ENCODE peak calls at places on chromosome 18, in nine cellular contexts. One of them, this sample, is unnamed.

GRCh38 chr18:40708726-40709125 is 1246.3 kb upstream of the PIK3C3 start:
- DNase-seq in stimulated activated CD8-positive, alpha-beta memory T cell treated with anti-CD3 and anti-CD28 coated beads, Interleukin-7, amount 100 ng/mL, for 1 hour: no peak
- DNase-seq in activated CD4-positive, alpha-beta T cell treated with anti-CD3 and anti-CD28 coated beads, Interleukin-2, amount 50 U/mL, for 4 hours: no peak
- DNase-seq in IMR-90: no peak
- DNase-seq in cerebellum: no peak
- DNase-seq in cortex of kidney: no peak
- DNase-seq in NCI-H1694 treated with DMSO at 0.1 percent for 48 hours: no peak
- DNase-seq in epithelial cell of esophagus: peak
- DNase-seq in fibroblast of the conjunctiva: no peak
- DNase-seq in this sample: no peak

GRCh38 chr18:2627821-2628276 is 27.7 kb upstream of the SMCHD1 start:
- DNase-seq in IMR-90: peak
- DNase-seq in cortex of kidney: no peak
- DNase-seq in activated CD4-positive, alpha-beta T cell treated with anti-CD3 and anti-CD28 coated beads, Interleukin-2, amount 50 U/mL, for 4 hours: no peak
- DNase-seq in epithelial cell of esophagus: peak
- DNase-seq in NCI-H1694 treated with DMSO at 0.1 percent for 48 hours: no peak
- DNase-seq in stimulated activated CD8-positive, alpha-beta memory T cell treated with anti-CD3 and anti-CD28 coated beads, Interleukin-7, amount 100 ng/mL, for 1 hour: no peak
- DNase-seq in cerebellum: no peak
- DNase-seq in fibroblast of the conjunctiva: no peak
- DNase-seq in this sample: no peak

GRCh38 chr18:63879684-63880083 is 7.8 kb upstream of the SERPINB2 start:
- DNase-seq in cerebellum: no peak
- DNase-seq in IMR-90: peak
- DNase-seq in cortex of kidney: no peak
- DNase-seq in fibroblast of the conjunctiva: no peak
- DNase-seq in stimulated activated CD8-positive, alpha-beta memory T cell treated with anti-CD3 and anti-CD28 coated beads, Interleukin-7, amount 100 ng/mL, for 1 hour: no peak
- DNase-seq in activated CD4-positive, alpha-beta T cell treated with anti-CD3 and anti-CD28 coated beads, Interleukin-2, amount 50 U/mL, for 4 hours: no peak
- DNase-seq in epithelial cell of esophagus: peak
- DNase-seq in NCI-H1694 treated with DMSO at 0.1 percent for 48 hours: no peak
- DNase-seq in this sample: no peak

GRCh38 chr18:80200171-80200931 is 47.0 kb downstream of the PARD6G start:
- DNase-seq in activated CD4-positive, alpha-beta T cell treated with anti-CD3 and anti-CD28 coated beads, Interleukin-2, amount 50 U/mL, for 4 hours: no peak
- DNase-seq in cortex of kidney: no peak
- DNase-seq in stimulated activated CD8-positive, alpha-beta memory T cell treated with anti-CD3 and anti-CD28 coated beads, Interleukin-7, amount 100 ng/mL, for 1 hour: no peak
- DNase-seq in fibroblast of the conjunctiva: no peak
- DNase-seq in epithelial cell of esophagus: no peak
- DNase-seq in cerebellum: peak
- DNase-seq in IMR-90: peak
- DNase-seq in NCI-H1694 treated with DMSO at 0.1 percent for 48 hours: peak
- DNase-seq in this sample: no peak

GRCh38 chr18:75003764-75004690 is 204.9 kb downstream of the PTGR3 start:
- DNase-seq in activated CD4-positive, alpha-beta T cell treated with anti-CD3 and anti-CD28 coated beads, Interleukin-2, amount 50 U/mL, for 4 hours: no peak
- DNase-seq in epithelial cell of esophagus: no peak
- DNase-seq in fibroblast of the conjunctiva: no peak
- DNase-seq in stimulated activated CD8-positive, alpha-beta memory T cell treated with anti-CD3 and anti-CD28 coated beads, Interleukin-7, amount 100 ng/mL, for 1 hour: no peak
- DNase-seq in NCI-H1694 treated with DMSO at 0.1 percent for 48 hours: no peak
- DNase-seq in cortex of kidney: no peak
- DNase-seq in IMR-90: no peak
- DNase-seq in cerebellum: no peak
- DNase-seq in this sample: no peak

GRCh38 chr18:73279499-73279898 is 411.7 kb upstream of the NETO1 start:
- DNase-seq in NCI-H1694 treated with DMSO at 0.1 percent for 48 hours: no peak
- DNase-seq in cortex of kidney: no peak
- DNase-seq in stimulated activated CD8-positive, alpha-beta memory T cell treated with anti-CD3 and anti-CD28 coated beads, Interleukin-7, amount 100 ng/mL, for 1 hour: no peak
- DNase-seq in cerebellum: peak
- DNase-seq in IMR-90: no peak
- DNase-seq in epithelial cell of esophagus: no peak
- DNase-seq in fibroblast of the conjunctiva: no peak
- DNase-seq in activated CD4-positive, alpha-beta T cell treated with anti-CD3 and anti-CD28 coated beads, Interleukin-2, amount 50 U/mL, for 4 hours: no peak
- DNase-seq in this sample: no peak

GRCh38 chr18:10320848-10321247 is 133.6 kb upstream of the APCDD1 start:
- DNase-seq in fibroblast of the conjunctiva: no peak
- DNase-seq in activated CD4-positive, alpha-beta T cell treated with anti-CD3 and anti-CD28 coated beads, Interleukin-2, amount 50 U/mL, for 4 hours: no peak
- DNase-seq in epithelial cell of esophagus: no peak
- DNase-seq in cortex of kidney: no peak
- DNase-seq in NCI-H1694 treated with DMSO at 0.1 percent for 48 hours: no peak
- DNase-seq in cerebellum: no peak
- DNase-seq in IMR-90: peak
- DNase-seq in stimulated activated CD8-positive, alpha-beta memory T cell treated with anti-CD3 and anti-CD28 coated beads, Interleukin-7, amount 100 ng/mL, for 1 hour: no peak
- DNase-seq in this sample: no peak

GRCh38 chr18:7616661-7617060 is 49.5 kb downstream of the PTPRM start:
- DNase-seq in stimulated activated CD8-positive, alpha-beta memory T cell treated with anti-CD3 and anti-CD28 coated beads, Interleukin-7, amount 100 ng/mL, for 1 hour: no peak
- DNase-seq in epithelial cell of esophagus: peak
- DNase-seq in activated CD4-positive, alpha-beta T cell treated with anti-CD3 and anti-CD28 coated beads, Interleukin-2, amount 50 U/mL, for 4 hours: no peak
- DNase-seq in IMR-90: no peak
- DNase-seq in fibroblast of the conjunctiva: no peak
- DNase-seq in cortex of kidney: no peak
- DNase-seq in cerebellum: no peak
- DNase-seq in NCI-H1694 treated with DMSO at 0.1 percent for 48 hours: no peak
- DNase-seq in this sample: no peak

GRCh38 chr18:68797901-68798300 is at the start of gene CCDC102B:
- DNase-seq in cerebellum: no peak
- DNase-seq in activated CD4-positive, alpha-beta T cell treated with anti-CD3 and anti-CD28 coated beads, Interleukin-2, amount 50 U/mL, for 4 hours: no peak
- DNase-seq in cortex of kidney: no peak
- DNase-seq in fibroblast of the conjunctiva: peak
- DNase-seq in NCI-H1694 treated with DMSO at 0.1 percent for 48 hours: no peak
- DNase-seq in stimulated activated CD8-positive, alpha-beta memory T cell treated with anti-CD3 and anti-CD28 coated beads, Interleukin-7, amount 100 ng/mL, for 1 hour: no peak
- DNase-seq in IMR-90: peak
- DNase-seq in epithelial cell of esophagus: no peak
- DNase-seq in this sample: no peak

GRCh38 chr18:79344208-79344581 is 51.5 kb upstream of the NFATC1 start:
- DNase-seq in cerebellum: no peak
- DNase-seq in NCI-H1694 treated with DMSO at 0.1 percent for 48 hours: no peak
- DNase-seq in fibroblast of the conjunctiva: no peak
- DNase-seq in activated CD4-positive, alpha-beta T cell treated with anti-CD3 and anti-CD28 coated beads, Interleukin-2, amount 50 U/mL, for 4 hours: no peak
- DNase-seq in IMR-90: no peak
- DNase-seq in stimulated activated CD8-positive, alpha-beta memory T cell treated with anti-CD3 and anti-CD28 coated beads, Interleukin-7, amount 100 ng/mL, for 1 hour: no peak
- DNase-seq in cortex of kidney: no peak
- DNase-seq in epithelial cell of esophagus: no peak
- DNase-seq in this sample: no peak

This sample was measured in colonic mucosa.